ENCODE peak calls at places on chromosome 6, in five cellular contexts. C, A, F, D and H are unnamed samples.

GRCh38 chr6:157443066-157443800 is 62.2 kb downstream of the ZDHHC14 start:
- DNase-seq in C (peak; percentile 38), A (no peak), F (no peak), D (no peak), H (no peak)

GRCh38 chr6:140960566-140960965 is 1172.2 kb upstream of the GJE1 start:
- DNase-seq in C (peak; percentile 36), A (no peak), F (no peak), D (no peak), H (no peak)

GRCh38 chr6:20811112-20811746 is 277.0 kb downstream of the CDKAL1 start:
- DNase-seq in C (peak; percentile 97), A (no peak), F (no peak), D (no peak), H (no peak)

GRCh38 chr6:111620168-111620567 is 14.5 kb upstream of the TRAF3IP2 start:
- DNase-seq in C (no peak), A (no peak), F (no peak), D (no peak), H (no peak)

GRCh38 chr6:142357879-142358278 is 56.1 kb downstream of the ADGRG6 start:
- DNase-seq in C (no peak), A (no peak), F (no peak), D (no peak), H (no peak)

GRCh38 chr6:8481727-8482126 is 46.4 kb upstream of the SLC35B3 start:
- DNase-seq in C (peak; percentile 7), A (no peak), F (no peak), D (no peak), H (no peak)

GRCh38 chr6:32108094-32108627 is 977 bp downstream of the TNXB start:
- DNase-seq in C (peak; percentile 90), A (peak; percentile 70), F (no peak), D (peak; percentile 79), H (no peak)

GRCh38 chr6:2432258-2432657 is 186.9 kb upstream of the GMDS start:
- DNase-seq in C (peak; percentile 73), A (no peak), F (no peak), D (no peak), H (no peak)

GRCh38 chr6:551405-551804 is 105.5 kb downstream of the HUS1B start:
- DNase-seq in C (peak; percentile 19), A (no peak), F (no peak), D (no peak), H (no peak)

GRCh38 chr6:53233309-53233708 is 84.7 kb upstream of the GCM1 start:
- DNase-seq in C (no peak), A (no peak), F (no peak), D (no peak), H (no peak)